ENCODE peak calls at places on chromosome 7, in nine cellular contexts. W is NCI-H2081; K is RWPE1; E is activated CD8-positive, alpha-beta memory T cell treated with anti-CD3 and anti-CD28 coated beads for 48 hours; D is HCEC 1CT; B is frontal cortex; F is CMK; X is cardiac fibroblast; U is erythroblast. I is an unnamed sample.

GRCh38 chr7:32513205-32513604 is 17.9 kb downstream of the AVL9 start:
- DNase-seq in W (no peak), K (no peak), E (no peak), D (no peak), B (no peak), F (no peak), X (no peak), U (no peak), I (no peak)

GRCh38 chr7:24137338-24137737 is 146.7 kb upstream of the NPY start:
- DNase-seq in W (no peak), K (no peak), E (no peak), D (no peak), B (no peak), F (no peak), X (no peak), U (no peak), I (no peak)

GRCh38 chr7:418636-419280 is 100.9 kb downstream of the PDGFA start:
- DNase-seq in W (no peak), K (no peak), E (no peak), D (no peak), B (no peak), F (no peak), X (no peak), U (no peak), I (no peak)

GRCh38 chr7:47371733-47372368 is 210.1 kb downstream of the TNS3 start:
- DNase-seq in W (peak), K (peak), E (no peak), D (no peak), B (no peak), F (no peak), X (peak), U (peak), I (peak)

GRCh38 chr7:106071356-106071998 is 40.6 kb downstream of the SYPL1 start:
- DNase-seq in W (no peak), K (peak), E (no peak), D (no peak), B (no peak), F (peak), X (no peak), U (no peak), I (no peak)

GRCh38 chr7:151330656-151331055 is 11.0 kb upstream of the NUB1 start:
- DNase-seq in W (no peak), K (no peak), E (no peak), D (no peak), B (no peak), F (no peak), X (no peak), U (no peak), I (no peak)

GRCh38 chr7:70215491-70215890 is 617.2 kb downstream of the AUTS2 start:
- DNase-seq in W (no peak), K (peak), E (no peak), D (no peak), B (no peak), F (no peak), X (no peak), U (no peak), I (peak)

GRCh38 chr7:28631995-28632394 is 219.7 kb downstream of the CREB5 start:
- DNase-seq in W (no peak), K (no peak), E (no peak), D (no peak), B (no peak), F (no peak), X (no peak), U (no peak), I (no peak)

GRCh38 chr7:42575161-42575560 is 336.7 kb downstream of the C7orf25 start:
- DNase-seq in W (no peak), K (no peak), E (no peak), D (no peak), B (no peak), F (no peak), X (no peak), U (no peak), I (no peak)

GRCh38 chr7:1664711-1665591 is 5.1 kb upstream of the ELFN1 start:
- DNase-seq in W (peak), K (peak), E (no peak), D (peak), B (peak), F (peak), X (peak), U (peak), I (peak)

GRCh38 chr7:134789967-134790685 is 10.7 kb downstream of the CALD1 start:
- DNase-seq in W (no peak), K (no peak), E (no peak), D (peak), B (no peak), F (no peak), X (peak), U (no peak), I (peak)

GRCh38 chr7:86786376-86786775 is 142.7 kb downstream of the GRM3 start:
- DNase-seq in W (no peak), K (no peak), E (no peak), D (no peak), B (no peak), F (no peak), X (no peak), U (no peak), I (no peak)

GRCh38 chr7:157389951-157390730 is 53.3 kb downstream of the DNAJB6 start:
- DNase-seq in W (no peak), K (no peak), E (no peak), D (no peak), B (no peak), F (no peak), X (peak), U (no peak), I (no peak)

GRCh38 chr7:41085244-41085643 is 617.6 kb downstream of the INHBA start:
- DNase-seq in W (no peak), K (peak), E (no peak), D (peak), B (no peak), F (no peak), X (peak), U (no peak), I (peak)

GRCh38 chr7:22387583-22387982 is 30.6 kb upstream of the RAPGEF5 start:
- DNase-seq in W (no peak), K (no peak), E (no peak), D (no peak), B (no peak), F (no peak), X (peak), U (no peak), I (peak)

GRCh38 chr7:157520249-157520648 is 183.4 kb downstream of the DNAJB6 start:
- DNase-seq in W (no peak), K (no peak), E (no peak), D (no peak), B (no peak), F (no peak), X (no peak), U (no peak), I (no peak)

GRCh38 chr7:47556511-47557180 is 25.3 kb downstream of the TNS3 start:
- DNase-seq in W (no peak), K (no peak), E (no peak), D (peak), B (no peak), F (no peak), X (peak), U (no peak), I (peak)

GRCh38 chr7:1127001-1127400 is 33.0 kb downstream of the ZFAND2A start:
- DNase-seq in W (no peak), K (no peak), E (no peak), D (no peak), B (no peak), F (no peak), X (no peak), U (no peak), I (no peak)

GRCh38 chr7:1694981-1695511 is 25.0 kb downstream of the ELFN1 start:
- DNase-seq in W (no peak), K (no peak), E (no peak), D (no peak), B (no peak), F (no peak), X (no peak), U (no peak), I (no peak)

GRCh38 chr7:131051304-131051703 is 276.4 kb upstream of the MKLN1 start:
- DNase-seq in W (no peak), K (no peak), E (no peak), D (no peak), B (no peak), F (no peak), X (no peak), U (no peak), I (no peak)

GRCh38 chr7:27155816-27156507 is 513 bp downstream of the HOXA7 start:
- DNase-seq in W (no peak), K (no peak), E (no peak), D (peak), B (no peak), F (no peak), X (no peak), U (no peak), I (peak)

GRCh38 chr7:2376351-2377154 is 21.9 kb downstream of the EIF3B start:
- DNase-seq in W (no peak), K (no peak), E (no peak), D (no peak), B (no peak), F (no peak), X (no peak), U (no peak), I (no peak)

GRCh38 chr7:145036592-145037386 is 200.9 kb upstream of the TPK1 start:
- DNase-seq in W (peak), K (peak), E (peak), D (peak), B (no peak), F (no peak), X (peak), U (peak), I (peak)

GRCh38 chr7:121020652-121021051 is 32.1 kb downstream of the CPED1 start:
- DNase-seq in W (no peak), K (peak), E (no peak), D (peak), B (no peak), F (no peak), X (peak), U (no peak), I (peak)

GRCh38 chr7:149774237-149775175 is 1.1 kb upstream of the ZNF467 start:
- DNase-seq in W (no peak), K (no peak), E (no peak), D (no peak), B (no peak), F (no peak), X (no peak), U (no peak), I (no peak)

GRCh38 chr7:133186060-133186459 is 66.8 kb upstream of the EXOC4 start:
- DNase-seq in W (no peak), K (no peak), E (no peak), D (no peak), B (no peak), F (no peak), X (no peak), U (no peak), I (no peak)

GRCh38 chr7:150855046-150855445 is 2.7 kb downstream of the AOC1 start:
- DNase-seq in W (no peak), K (no peak), E (no peak), D (no peak), B (no peak), F (no peak), X (no peak), U (no peak), I (no peak)

GRCh38 chr7:89771003-89771636 is 383.1 kb upstream of the STEAP1 start:
- DNase-seq in W (peak), K (no peak), E (no peak), D (no peak), B (no peak), F (no peak), X (peak), U (no peak), I (no peak)

GRCh38 chr7:484365-485101 is 35.1 kb downstream of the PDGFA start:
- DNase-seq in W (no peak), K (no peak), E (no peak), D (no peak), B (no peak), F (no peak), X (no peak), U (no peak), I (no peak)

GRCh38 chr7:98409843-98410242 is 9.0 kb upstream of the BAIAP2L1 start:
- DNase-seq in W (no peak), K (no peak), E (no peak), D (no peak), B (no peak), F (no peak), X (peak), U (no peak), I (no peak)

GRCh38 chr7:37921340-37921805 is 933 bp downstream of the EPDR1 start:
- DNase-seq in W (peak), K (no peak), E (no peak), D (no peak), B (no peak), F (peak), X (peak), U (peak), I (peak)

GRCh38 chr7:389911-390601 is 100.1 kb downstream of the FOXL3 start:
- DNase-seq in W (no peak), K (no peak), E (no peak), D (no peak), B (no peak), F (no peak), X (no peak), U (no peak), I (no peak)

GRCh38 chr7:27581119-27581518 is 81.6 kb downstream of the HIBADH start:
- DNase-seq in W (no peak), K (no peak), E (no peak), D (no peak), B (no peak), F (no peak), X (no peak), U (no peak), I (no peak)

GRCh38 chr7:137771273-137771672 is 75.5 kb downstream of the DGKI start:
- DNase-seq in W (no peak), K (no peak), E (no peak), D (no peak), B (no peak), F (no peak), X (no peak), U (no peak), I (no peak)

GRCh38 chr7:36019538-36019937 is 133.5 kb upstream of the EEPD1 start:
- DNase-seq in W (no peak), K (no peak), E (no peak), D (no peak), B (no peak), F (no peak), X (no peak), U (no peak), I (no peak)

GRCh38 chr7:4191046-4191445 is 491.0 kb upstream of the FOXK1 start:
- DNase-seq in W (no peak), K (no peak), E (no peak), D (no peak), B (no peak), F (no peak), X (no peak), U (no peak), I (no peak)

GRCh38 chr7:15684834-15685233 is 1.6 kb downstream of the MEOX2 start:
- DNase-seq in W (peak), K (no peak), E (no peak), D (no peak), B (no peak), F (no peak), X (peak), U (no peak), I (no peak)

GRCh38 chr7:13749666-13750065 is 239.8 kb downstream of the ETV1 start:
- DNase-seq in W (no peak), K (no peak), E (no peak), D (no peak), B (no peak), F (no peak), X (no peak), U (no peak), I (no peak)

GRCh38 chr7:25901658-25902057 is 250.3 kb upstream of the NFE2L3 start:
- DNase-seq in W (no peak), K (no peak), E (no peak), D (no peak), B (no peak), F (no peak), X (no peak), U (no peak), I (no peak)

I was measured in foreskin fibroblast.